ENCODE peak calls at places on chromosomes 11 and 22, in five cellular contexts. F, C, S, Q and G are unnamed samples.

GRCh38 chr11:9142732-9143131 is 51.3 kb upstream of the SCUBE2 start:
- DNase-seq in Q (no peak), S (no peak), F (no peak), C (peak; percentile 82), G (peak; percentile 81)

GRCh38 chr11:65366340-65366773 is 11.8 kb downstream of the TIGD3 start:
- DNase-seq in Q (no peak), F (no peak), C (no peak), S (no peak), G (no peak)

GRCh38 chr11:130636672-130637463 is 188.4 kb downstream of the ADAMTS15 start:
- DNase-seq in C (no peak), S (no peak), Q (no peak), F (no peak), G (no peak)

GRCh38 chr11:936199-936598 is 10.5 kb downstream of the AP2A2 start:
- DNase-seq in F (no peak), Q (no peak), C (no peak), S (no peak), G (no peak)

GRCh38 chr11:113574171-113574570 is 99.0 kb upstream of the DRD2 start:
- DNase-seq in S (no peak), C (no peak), F (no peak), Q (no peak), G (no peak)

GRCh38 chr11:77019976-77020591 is 14.1 kb upstream of the B3GNT6 start:
- DNase-seq in S (no peak), Q (no peak), F (no peak), C (no peak), G (no peak)

GRCh38 chr11:125378596-125378995 is 117.5 kb downstream of the FEZ1 start:
- DNase-seq in S (no peak), C (no peak), Q (no peak), F (no peak), G (no peak)

GRCh38 chr11:29019960-29020683 is 911.9 kb downstream of the METTL15 start:
- DNase-seq in Q (no peak), S (no peak), C (no peak), F (no peak), G (no peak)

GRCh38 chr11:64787526-64788320 is 9.4 kb upstream of the SF1 start:
- DNase-seq in Q (peak; percentile 78), C (no peak), S (peak; percentile 81), F (peak; percentile 78), G (peak; percentile 43)

GRCh38 chr11:91981995-91982394 is 242.6 kb upstream of the FAT3 start:
- DNase-seq in C (no peak), S (no peak), Q (no peak), F (no peak), G (no peak)

GRCh38 chr11:72720806-72721205 is 31.4 kb downstream of the ARAP1 start:
- DNase-seq in Q (peak; percentile 46), F (no peak), S (peak; percentile 68), C (no peak), G (no peak)

GRCh38 chr11:10941429-10941828 is 83.6 kb upstream of the ZBED5 start:
- DNase-seq in F (no peak), Q (no peak), C (no peak), S (no peak), G (no peak)

GRCh38 chr11:67352546-67353316 is 615 bp downstream of the POLD4 start:
- DNase-seq in Q (peak; percentile 82), C (no peak), F (peak; percentile 59), S (peak; percentile 69), G (no peak)

GRCh38 chr11:46176421-46176820 is 55.2 kb upstream of the PHF21A start:
- DNase-seq in C (no peak), S (no peak), Q (no peak), F (no peak), G (no peak)

GRCh38 chr22:46133588-46133855 is 16.8 kb upstream of the PPARA start:
- DNase-seq in S (no peak), Q (no peak), F (no peak), C (no peak), G (no peak)

GRCh38 chr11:90134420-90135003 is at the start of gene NAALAD2:
- DNase-seq in F (no peak), S (peak; percentile 65), Q (peak; percentile 46), C (peak; percentile 63), G (peak; percentile 23)

GRCh38 chr22:22397292-22397870 is 111.2 kb downstream of the ZNF280B start:
- DNase-seq in C (no peak), Q (no peak), F (no peak), S (no peak), G (no peak)

GRCh38 chr22:46576556-46577351 is 39.3 kb upstream of the CELSR1 start:
- DNase-seq in Q (peak; percentile 70), S (peak; percentile 81), F (peak; percentile 68), C (peak; percentile 56), G (no peak)

GRCh38 chr11:47335733-47336132 is 16.8 kb downstream of the MYBPC3 start:
- DNase-seq in S (no peak), Q (no peak), F (no peak), C (no peak), G (no peak)

GRCh38 chr11:120128392-120129172 is 9.3 kb downstream of the TRIM29 start:
- DNase-seq in Q (peak; percentile 60), C (peak; percentile 42), S (peak; percentile 64), F (no peak), G (no peak)

GRCh38 chr22:49567894-49568750 is 259.6 kb downstream of the BRD1 start:
- DNase-seq in Q (no peak), F (no peak), C (no peak), S (no peak), G (no peak)

GRCh38 chr11:9847636-9848035 is 183.8 kb downstream of the SWAP70 start:
- DNase-seq in F (no peak), S (no peak), Q (no peak), C (no peak), G (no peak)

DNA sequence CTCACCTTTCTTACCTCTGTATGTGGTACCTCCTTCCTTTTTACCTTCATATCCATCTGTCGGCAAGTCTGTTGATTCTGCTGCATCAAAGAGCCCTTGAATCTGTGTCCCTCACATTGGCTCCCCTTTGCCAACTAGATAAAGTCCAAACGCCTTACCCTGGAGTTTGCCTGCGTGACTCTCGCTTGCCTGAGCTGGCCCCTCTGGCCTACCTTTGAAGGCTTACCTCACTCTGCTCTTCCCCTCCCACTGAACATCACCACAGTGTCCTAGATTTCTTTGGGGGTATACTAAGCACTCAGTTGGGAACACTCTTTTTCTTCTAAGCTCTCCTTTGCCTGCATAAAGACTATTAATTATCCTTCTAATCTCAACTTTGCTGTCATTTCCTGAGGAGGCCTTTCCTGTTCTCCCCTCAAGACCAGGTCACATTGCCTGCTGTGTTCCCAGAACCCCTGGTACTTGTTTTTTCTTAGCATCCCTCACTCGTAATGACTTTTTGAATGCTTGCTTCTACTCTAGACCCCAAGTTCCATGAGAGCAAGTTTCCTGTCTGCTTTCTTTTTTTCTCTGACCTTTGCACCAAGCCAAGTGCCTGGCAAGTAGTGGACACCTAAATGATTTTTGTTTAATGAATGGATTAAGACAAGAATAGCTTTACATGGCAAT is 67.8 kb upstream of the ADORA2A start:
- DNase-seq in C (no peak), Q (no peak), F (no peak), S (no peak), G (no peak)
- H3K27ac ChIP-seq in C (no peak overlapping the region), Q (peak overlapping the region; percentile 38), F (no peak overlapping the region), S (no peak overlapping the region), G (no peak overlapping the region)

GRCh38 chr11:5726351-5726750 is 9.9 kb upstream of the OR56B1 start:
- DNase-seq in C (no peak), Q (no peak), S (no peak), F (no peak), G (no peak)
- H3K27ac ChIP-seq in C (no peak overlapping the region), Q (no peak overlapping the region), S (no peak overlapping the region), F (no peak overlapping the region), G (no peak overlapping the region)

GRCh38 chr11:36372101-36372767 is 76.1 kb downstream of the PRR5L start:
- DNase-seq in S (no peak), C (no peak), Q (no peak), F (no peak), G (no peak)
- H3K27ac ChIP-seq in S (no peak overlapping the region), C (no peak overlapping the region), Q (no peak overlapping the region), F (peak overlapping the region; percentile 49), G (peak overlapping the region; percentile 67)

GRCh38 chr11:36313750-36314500 is 17.8 kb downstream of the PRR5L start:
- DNase-seq in S (no peak), C (no peak), Q (no peak), F (no peak), G (no peak)
- H3K27ac ChIP-seq in S (no peak overlapping the region), C (no peak overlapping the region), Q (no peak overlapping the region), F (no peak overlapping the region), G (no peak overlapping the region)